ENCODE peak calls at places on chromosomes 16 and 17, in six cellular contexts. One of them, this sample, is unnamed.

GRCh38 chr17:7852262-7852670 is 2.6 kb upstream of the TMEM88 start:
- DNase-seq in CD4-positive, alpha-beta T cell: no peak
- DNase-seq in heart right ventricle: peak
- DNase-seq in transverse colon: no peak
- DNase-seq in suprapubic skin: peak
- DNase-seq in Peyer's patch: no peak
- DNase-seq in this sample: no peak

GRCh38 chr16:57775661-57776469 is 26.4 kb downstream of the KIFC3 start:
- DNase-seq in CD4-positive, alpha-beta T cell: no peak
- DNase-seq in heart right ventricle: no peak
- DNase-seq in transverse colon: peak
- DNase-seq in Peyer's patch: peak
- DNase-seq in suprapubic skin: no peak
- DNase-seq in this sample: no peak

GRCh38 chr16:55968221-55968620 is 93.0 kb upstream of the CES5A start:
- DNase-seq in heart right ventricle: no peak
- DNase-seq in CD4-positive, alpha-beta T cell: no peak
- DNase-seq in transverse colon: no peak
- DNase-seq in suprapubic skin: no peak
- DNase-seq in Peyer's patch: no peak
- DNase-seq in this sample: no peak

GRCh38 chr16:2964416-2965223 is 545 bp downstream of the KREMEN2 start:
- DNase-seq in suprapubic skin: no peak
- DNase-seq in heart right ventricle: no peak
- DNase-seq in transverse colon: peak
- DNase-seq in Peyer's patch: peak
- DNase-seq in CD4-positive, alpha-beta T cell: peak
- DNase-seq in this sample: peak

GRCh38 chr17:31095239-31096105 is 695 bp downstream of the NF1 start:
- DNase-seq in Peyer's patch: peak
- DNase-seq in transverse colon: peak
- DNase-seq in suprapubic skin: peak
- DNase-seq in heart right ventricle: peak
- DNase-seq in CD4-positive, alpha-beta T cell: peak
- DNase-seq in this sample: peak

GRCh38 chr17:21286066-21286770 is 1.7 kb downstream of the MAP2K3 start:
- DNase-seq in Peyer's patch: peak
- DNase-seq in transverse colon: peak
- DNase-seq in suprapubic skin: peak
- DNase-seq in CD4-positive, alpha-beta T cell: no peak
- DNase-seq in heart right ventricle: peak
- DNase-seq in this sample: peak

GRCh38 chr17:58492238-58493121 is 4.3 kb upstream of the HSF5 start:
- DNase-seq in Peyer's patch: no peak
- DNase-seq in heart right ventricle: no peak
- DNase-seq in CD4-positive, alpha-beta T cell: no peak
- DNase-seq in suprapubic skin: no peak
- DNase-seq in transverse colon: no peak
- DNase-seq in this sample: no peak

GRCh38 chr17:61619493-61619892 is 28.5 kb upstream of the NACA2 start:
- DNase-seq in heart right ventricle: no peak
- DNase-seq in suprapubic skin: no peak
- DNase-seq in transverse colon: no peak
- DNase-seq in Peyer's patch: no peak
- DNase-seq in CD4-positive, alpha-beta T cell: no peak
- DNase-seq in this sample: no peak

GRCh38 chr17:17557796-17558195 is 33.7 kb downstream of the PEMT start:
- DNase-seq in Peyer's patch: no peak
- DNase-seq in suprapubic skin: no peak
- DNase-seq in heart right ventricle: no peak
- DNase-seq in CD4-positive, alpha-beta T cell: no peak
- DNase-seq in transverse colon: no peak
- DNase-seq in this sample: no peak

GRCh38 chr17:75753193-75753513 is 11.8 kb downstream of the GALK1 start:
- DNase-seq in CD4-positive, alpha-beta T cell: no peak
- DNase-seq in Peyer's patch: peak
- DNase-seq in heart right ventricle: no peak
- DNase-seq in transverse colon: no peak
- DNase-seq in suprapubic skin: no peak
- DNase-seq in this sample: no peak

GRCh38 chr17:48149174-48150106 is 41.9 kb downstream of the SNX11 start:
- DNase-seq in transverse colon: no peak
- DNase-seq in Peyer's patch: no peak
- DNase-seq in CD4-positive, alpha-beta T cell: no peak
- DNase-seq in heart right ventricle: no peak
- DNase-seq in suprapubic skin: no peak
- DNase-seq in this sample: no peak

GRCh38 chr16:8691728-8692127 is 17.3 kb downstream of the ABAT start:
- DNase-seq in Peyer's patch: no peak
- DNase-seq in CD4-positive, alpha-beta T cell: no peak
- DNase-seq in heart right ventricle: no peak
- DNase-seq in suprapubic skin: no peak
- DNase-seq in transverse colon: no peak
- DNase-seq in this sample: no peak

GRCh38 chr17:16997514-16998429 is 25.9 kb upstream of the TNFRSF13B start:
- DNase-seq in Peyer's patch: no peak
- DNase-seq in suprapubic skin: no peak
- DNase-seq in heart right ventricle: no peak
- DNase-seq in transverse colon: no peak
- DNase-seq in CD4-positive, alpha-beta T cell: no peak
- DNase-seq in this sample: no peak

GRCh38 chr16:83706394-83706793 is 101.4 kb upstream of the HSBP1 start:
- DNase-seq in heart right ventricle: no peak
- DNase-seq in Peyer's patch: no peak
- DNase-seq in CD4-positive, alpha-beta T cell: no peak
- DNase-seq in suprapubic skin: no peak
- DNase-seq in transverse colon: no peak
- DNase-seq in this sample: no peak

GRCh38 chr16:50609049-50609832 is 61.0 kb downstream of the NKD1 start:
- DNase-seq in Peyer's patch: no peak
- DNase-seq in heart right ventricle: no peak
- DNase-seq in suprapubic skin: no peak
- DNase-seq in transverse colon: no peak
- DNase-seq in CD4-positive, alpha-beta T cell: no peak
- DNase-seq in this sample: no peak

GRCh38 chr16:8756755-8757154 is 40.7 kb downstream of the TMEM186 start:
- DNase-seq in transverse colon: no peak
- DNase-seq in heart right ventricle: no peak
- DNase-seq in CD4-positive, alpha-beta T cell: no peak
- DNase-seq in suprapubic skin: no peak
- DNase-seq in Peyer's patch: no peak
- DNase-seq in this sample: peak

GRCh38 chr17:82657926-82658325 is 9.7 kb upstream of the WDR45B start:
- DNase-seq in transverse colon: no peak
- DNase-seq in CD4-positive, alpha-beta T cell: no peak
- DNase-seq in suprapubic skin: no peak
- DNase-seq in Peyer's patch: peak
- DNase-seq in heart right ventricle: no peak
- DNase-seq in this sample: no peak

GRCh38 chr17:77222356-77222755 is 81.6 kb downstream of the SEC14L1 start:
- DNase-seq in heart right ventricle: no peak
- DNase-seq in Peyer's patch: no peak
- DNase-seq in suprapubic skin: no peak
- DNase-seq in CD4-positive, alpha-beta T cell: no peak
- DNase-seq in transverse colon: no peak
- DNase-seq in this sample: no peak

GRCh38 chr16:24550295-24550694 is 10.9 kb downstream of the RBBP6 start:
- DNase-seq in Peyer's patch: no peak
- DNase-seq in transverse colon: no peak
- DNase-seq in suprapubic skin: no peak
- DNase-seq in CD4-positive, alpha-beta T cell: no peak
- DNase-seq in heart right ventricle: no peak
- DNase-seq in this sample: no peak

GRCh38 chr17:65121916-65122821 is 15.0 kb upstream of the RGS9 start:
- DNase-seq in suprapubic skin: no peak
- DNase-seq in transverse colon: peak
- DNase-seq in Peyer's patch: no peak
- DNase-seq in heart right ventricle: no peak
- DNase-seq in CD4-positive, alpha-beta T cell: no peak
- DNase-seq in this sample: no peak

GRCh38 chr17:337453-337852 is 15.2 kb downstream of the RPH3AL start:
- DNase-seq in transverse colon: no peak
- DNase-seq in heart right ventricle: no peak
- DNase-seq in suprapubic skin: no peak
- DNase-seq in Peyer's patch: no peak
- DNase-seq in CD4-positive, alpha-beta T cell: no peak
- DNase-seq in this sample: no peak

GRCh38 chr17:1648582-1649115 is 1.0 kb downstream of the RILP start:
- DNase-seq in CD4-positive, alpha-beta T cell: peak
- DNase-seq in suprapubic skin: peak
- DNase-seq in Peyer's patch: peak
- DNase-seq in heart right ventricle: peak
- DNase-seq in transverse colon: peak
- DNase-seq in this sample: peak

GRCh38 chr16:10782628-10783027 is 36.0 kb downstream of the TVP23A start:
- DNase-seq in CD4-positive, alpha-beta T cell: no peak
- DNase-seq in transverse colon: peak
- DNase-seq in Peyer's patch: no peak
- DNase-seq in heart right ventricle: no peak
- DNase-seq in suprapubic skin: no peak
- DNase-seq in this sample: no peak

GRCh38 chr17:66548158-66548557 is 245.7 kb downstream of the PRKCA start:
- DNase-seq in transverse colon: no peak
- DNase-seq in heart right ventricle: no peak
- DNase-seq in CD4-positive, alpha-beta T cell: peak
- DNase-seq in Peyer's patch: no peak
- DNase-seq in suprapubic skin: no peak
- DNase-seq in this sample: no peak

GRCh38 chr16:27860091-27860490 is 203.4 kb downstream of the GSG1L start:
- DNase-seq in transverse colon: no peak
- DNase-seq in suprapubic skin: no peak
- DNase-seq in CD4-positive, alpha-beta T cell: no peak
- DNase-seq in heart right ventricle: no peak
- DNase-seq in Peyer's patch: no peak
- DNase-seq in this sample: no peak

GRCh38 chr16:84520778-84521770 is 16.6 kb upstream of the MEAK7 start:
- DNase-seq in Peyer's patch: no peak
- DNase-seq in suprapubic skin: no peak
- DNase-seq in heart right ventricle: no peak
- DNase-seq in transverse colon: no peak
- DNase-seq in CD4-positive, alpha-beta T cell: no peak
- DNase-seq in this sample: peak

GRCh38 chr17:2982854-2983636 is 80.4 kb downstream of the OR1D5 start:
- DNase-seq in heart right ventricle: peak
- DNase-seq in CD4-positive, alpha-beta T cell: no peak
- DNase-seq in transverse colon: peak
- DNase-seq in suprapubic skin: peak
- DNase-seq in Peyer's patch: no peak
- DNase-seq in this sample: peak

GRCh38 chr17:32927724-32928526 is at the start of gene TMEM98:
- DNase-seq in Peyer's patch: peak
- DNase-seq in heart right ventricle: peak
- DNase-seq in transverse colon: peak
- DNase-seq in CD4-positive, alpha-beta T cell: no peak
- DNase-seq in suprapubic skin: no peak
- DNase-seq in this sample: no peak

GRCh38 chr17:56653877-56654276 is 60.4 kb downstream of the NOG start:
- DNase-seq in CD4-positive, alpha-beta T cell: peak
- DNase-seq in suprapubic skin: no peak
- DNase-seq in Peyer's patch: no peak
- DNase-seq in heart right ventricle: no peak
- DNase-seq in transverse colon: no peak
- DNase-seq in this sample: peak

GRCh38 chr16:27107185-27107592 is 40.5 kb downstream of the C16orf82 start:
- DNase-seq in heart right ventricle: no peak
- DNase-seq in CD4-positive, alpha-beta T cell: no peak
- DNase-seq in transverse colon: no peak
- DNase-seq in suprapubic skin: no peak
- DNase-seq in Peyer's patch: no peak
- DNase-seq in this sample: no peak

GRCh38 chr16:165539-166374 is at the start of gene HBM:
- DNase-seq in transverse colon: no peak
- DNase-seq in Peyer's patch: no peak
- DNase-seq in suprapubic skin: no peak
- DNase-seq in heart right ventricle: no peak
- DNase-seq in CD4-positive, alpha-beta T cell: no peak
- DNase-seq in this sample: no peak

GRCh38 chr16:21223787-21224186 is 9.7 kb upstream of the ANKS4B start:
- DNase-seq in Peyer's patch: no peak
- DNase-seq in transverse colon: no peak
- DNase-seq in suprapubic skin: no peak
- DNase-seq in CD4-positive, alpha-beta T cell: no peak
- DNase-seq in heart right ventricle: no peak
- DNase-seq in this sample: no peak

GRCh38 chr16:86225905-86226371 is 284.4 kb upstream of the FOXF1 start:
- DNase-seq in Peyer's patch: no peak
- DNase-seq in transverse colon: no peak
- DNase-seq in CD4-positive, alpha-beta T cell: no peak
- DNase-seq in suprapubic skin: no peak
- DNase-seq in heart right ventricle: no peak
- DNase-seq in this sample: no peak

GRCh38 chr17:70560471-70560870 is 391.1 kb downstream of the KCNJ2 start:
- DNase-seq in CD4-positive, alpha-beta T cell: no peak
- DNase-seq in Peyer's patch: no peak
- DNase-seq in heart right ventricle: no peak
- DNase-seq in transverse colon: no peak
- DNase-seq in suprapubic skin: no peak
- DNase-seq in this sample: no peak

DNA sequence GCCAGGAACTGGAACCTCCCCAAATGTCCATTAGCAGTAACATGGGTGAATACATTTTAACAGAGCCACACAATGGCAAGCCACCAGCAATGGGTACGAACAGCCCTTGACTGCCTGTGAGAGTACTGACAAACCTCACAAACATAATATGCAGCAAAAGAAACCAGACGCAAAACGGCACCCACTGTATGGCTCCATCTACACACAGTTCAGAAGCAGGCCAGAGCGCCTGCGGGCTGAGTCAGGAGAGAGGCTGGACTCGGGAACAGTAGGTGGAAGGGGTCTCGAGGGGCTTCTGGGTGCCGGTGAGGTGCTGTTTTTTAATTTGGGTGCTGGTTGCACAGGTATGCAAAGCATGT is 77.4 kb upstream of the TOB1 start:
- DNase-seq in transverse colon: peak
- DNase-seq in suprapubic skin: peak
- DNase-seq in Peyer's patch: peak
- DNase-seq in heart right ventricle: no peak
- DNase-seq in CD4-positive, alpha-beta T cell: peak
- DNase-seq in this sample: no peak
- H3K27ac ChIP-seq in transverse colon: peak
- H3K27ac ChIP-seq in suprapubic skin: peak
- H3K27ac ChIP-seq in Peyer's patch: peak
- H3K27ac ChIP-seq in heart right ventricle: peak
- H3K27ac ChIP-seq in CD4-positive, alpha-beta T cell: peak
- H3K27ac ChIP-seq in this sample: peak

GRCh38 chr16:78493573-78493972 is 394.1 kb downstream of the WWOX start:
- DNase-seq in transverse colon: no peak
- DNase-seq in CD4-positive, alpha-beta T cell: no peak
- DNase-seq in heart right ventricle: no peak
- DNase-seq in suprapubic skin: no peak
- DNase-seq in Peyer's patch: no peak
- DNase-seq in this sample: no peak
- TF ChIP-seq CTCF in transverse colon: no peak
- TF ChIP-seq CTCF in CD4-positive, alpha-beta T cell: no peak
- TF ChIP-seq CTCF in heart right ventricle: no peak
- TF ChIP-seq CTCF in suprapubic skin: no peak
- TF ChIP-seq CTCF in Peyer's patch: no peak
- TF ChIP-seq CTCF in this sample: no peak

GRCh38 chr16:12009922-12010321 is 33.4 kb downstream of the SNX29 start:
- DNase-seq in CD4-positive, alpha-beta T cell: no peak
- DNase-seq in heart right ventricle: no peak
- DNase-seq in Peyer's patch: no peak
- DNase-seq in transverse colon: no peak
- DNase-seq in suprapubic skin: no peak
- DNase-seq in this sample: no peak
- H3K27ac ChIP-seq in CD4-positive, alpha-beta T cell: no peak
- H3K27ac ChIP-seq in heart right ventricle: no peak
- H3K27ac ChIP-seq in Peyer's patch: no peak
- H3K27ac ChIP-seq in transverse colon: no peak
- H3K27ac ChIP-seq in suprapubic skin: peak
- H3K27ac ChIP-seq in this sample: no peak

GRCh38 chr16:49281843-49282642 is 405 bp upstream of the CBLN1 start:
- DNase-seq in Peyer's patch: peak
- DNase-seq in CD4-positive, alpha-beta T cell: no peak
- DNase-seq in suprapubic skin: no peak
- DNase-seq in transverse colon: peak
- DNase-seq in heart right ventricle: peak
- DNase-seq in this sample: peak
- TF ChIP-seq CTCF in Peyer's patch: peak
- TF ChIP-seq CTCF in CD4-positive, alpha-beta T cell: no peak
- TF ChIP-seq CTCF in suprapubic skin: no peak
- TF ChIP-seq CTCF in transverse colon: peak
- TF ChIP-seq CTCF in heart right ventricle: peak
- TF ChIP-seq CTCF in this sample: peak

This sample was measured in RWPE1.